ENCODE peak calls at places on chromosomes 4 and X, in seven cellular contexts. Y, B, P, Q, N, C and K are unnamed samples.

GRCh38 chr4:110196871-110197420 is 1.5 kb downstream of the ELOVL6 start:
- DNase-seq in P (peak; percentile 26), Q (peak; percentile 44), B (no peak), N (peak; percentile 50), C (peak; percentile 79), Y (peak; percentile 63), K (no peak)

GRCh38 chrX:54994099-54994498 is at the start of gene PFKFB1:
- DNase-seq in P (no peak), Y (no peak), B (no peak), Q (no peak), N (no peak), C (no peak), K (no peak)

GRCh38 chr4:58163172-58163571 is 1053.0 kb upstream of the IGFBP7 start:
- DNase-seq in Q (no peak), Y (no peak), N (no peak), P (no peak), C (no peak), B (no peak), K (no peak)

GRCh38 chr4:102531441-102531840 is 30.3 kb downstream of the NFKB1 start:
- DNase-seq in B (no peak), N (no peak), C (no peak), Y (no peak), Q (no peak), P (no peak), K (peak; percentile 30)

GRCh38 chr4:79576480-79576803 is 168.4 kb upstream of the GK2 start:
- DNase-seq in C (peak; percentile 38), N (no peak), Q (no peak), Y (no peak), P (no peak), B (no peak), K (peak; percentile 53)

GRCh38 chrX:46642145-46642544 is 68.6 kb downstream of the CHST7 start:
- DNase-seq in B (no peak), Q (no peak), P (no peak), Y (no peak), N (no peak), C (peak; percentile 36), K (no peak)

GRCh38 chrX:132292753-132293152 is 73.5 kb upstream of the RAP2C start:
- DNase-seq in N (no peak), B (peak; percentile 19), Q (no peak), Y (peak; percentile 12), C (peak; percentile 63), P (peak; percentile 6), K (peak; percentile 14)

GRCh38 chr4:125594203-125594602 is 279.4 kb downstream of the FAT4 start:
- DNase-seq in B (no peak), Q (no peak), N (no peak), C (no peak), Y (no peak), P (no peak), K (no peak)

GRCh38 chr4:158079661-158080060 is 93.2 kb downstream of the GASK1B start:
- DNase-seq in B (no peak), N (no peak), Q (no peak), Y (no peak), P (no peak), C (no peak), K (no peak)

GRCh38 chr4:10089346-10089745 is 27.3 kb downstream of the WDR1 start:
- DNase-seq in Q (no peak), Y (peak; percentile 88), P (no peak), B (no peak), C (peak; percentile 64), N (peak; percentile 81), K (no peak)

GRCh38 chr4:54575919-54576318 is 81.8 kb upstream of the KIT start:
- DNase-seq in N (no peak), Q (no peak), B (no peak), C (no peak), P (no peak), Y (no peak), K (no peak)

GRCh38 chr4:31362756-31363155 is 642.6 kb downstream of the PCDH7 start:
- DNase-seq in N (no peak), P (no peak), C (no peak), Q (no peak), Y (no peak), B (no peak), K (no peak)

GRCh38 chr4:37830640-37831039 is 4.2 kb downstream of the PGM2 start:
- DNase-seq in B (no peak), N (no peak), Q (no peak), Y (no peak), C (no peak), P (no peak), K (no peak)

GRCh38 chr4:122832732-122833131 is 6.1 kb downstream of the FGF2 start:
- DNase-seq in Q (no peak), P (no peak), N (no peak), C (no peak), Y (no peak), B (no peak), K (no peak)

GRCh38 chrX:54920610-54921426 is at the start of gene TRO:
- DNase-seq in C (peak; percentile 69), Y (no peak), N (no peak), P (no peak), Q (no peak), B (no peak), K (no peak)

GRCh38 chrX:151393514-151393913 is 3.5 kb upstream of the VMA21 start:
- DNase-seq in Y (no peak), P (no peak), Q (no peak), C (peak; percentile 74), B (no peak), N (no peak), K (no peak)

GRCh38 chr4:19987746-19988145 is 264.0 kb upstream of the SLIT2 start:
- DNase-seq in Q (no peak), B (no peak), Y (no peak), N (no peak), C (no peak), P (no peak), K (no peak)

GRCh38 chr4:95549246-95550138 is 719 bp upstream of the UNC5C start:
- DNase-seq in Y (peak; percentile 25), C (peak; percentile 60), N (peak; percentile 27), B (peak; percentile 38), P (peak; percentile 11), Q (peak; percentile 26), K (no peak)

GRCh38 chr4:10162341-10163000 is 45.9 kb upstream of the WDR1 start:
- DNase-seq in N (peak; percentile 67), P (no peak), C (no peak), Q (no peak), B (no peak), Y (peak; percentile 65), K (no peak)

GRCh38 chr4:69894706-69895105 is 34.8 kb upstream of the SULT1E1 start:
- DNase-seq in Q (no peak), B (no peak), C (no peak), N (no peak), P (no peak), Y (no peak), K (no peak)

GRCh38 chr4:32519060-32519459 is 1798.9 kb downstream of the PCDH7 start:
- DNase-seq in P (no peak), Y (no peak), C (no peak), Q (no peak), B (no peak), N (no peak), K (no peak)

GRCh38 chrX:153925387-153925738 is 701 bp downstream of the ARHGAP4 start:
- DNase-seq in C (no peak), B (peak; percentile 51), Y (no peak), N (no peak), Q (no peak), P (no peak), K (no peak)

GRCh38 chrX:153927686-153927935 is 1.5 kb upstream of the ARHGAP4 start:
- DNase-seq in B (no peak), Q (no peak), P (no peak), Y (no peak), N (no peak), C (no peak), K (no peak)

GRCh38 chrX:153925739-153926593 is at the start of gene ARHGAP4:
- DNase-seq in Y (no peak), C (peak; percentile 44), B (no peak), Q (no peak), P (no peak), N (no peak), K (no peak)

GRCh38 chrX:153926863-153927685 is 1.0 kb upstream of the ARHGAP4 start:
- DNase-seq in N (peak; percentile 57), Q (peak; percentile 72), B (peak; percentile 55), C (no peak), Y (peak; percentile 77), P (no peak), K (peak; percentile 64)

GRCh38 chrX:153926594-153926862 is 464 bp upstream of the ARHGAP4 start:
- DNase-seq in Q (no peak), C (peak; percentile 55), N (no peak), P (no peak), Y (no peak), B (no peak), K (no peak)
- TF ChIP-seq POLR2AphosphoS5 in Q (no peak), C (no peak), N (no peak), P (no peak), Y (no peak), B (no peak), K (no peak)

DNA sequence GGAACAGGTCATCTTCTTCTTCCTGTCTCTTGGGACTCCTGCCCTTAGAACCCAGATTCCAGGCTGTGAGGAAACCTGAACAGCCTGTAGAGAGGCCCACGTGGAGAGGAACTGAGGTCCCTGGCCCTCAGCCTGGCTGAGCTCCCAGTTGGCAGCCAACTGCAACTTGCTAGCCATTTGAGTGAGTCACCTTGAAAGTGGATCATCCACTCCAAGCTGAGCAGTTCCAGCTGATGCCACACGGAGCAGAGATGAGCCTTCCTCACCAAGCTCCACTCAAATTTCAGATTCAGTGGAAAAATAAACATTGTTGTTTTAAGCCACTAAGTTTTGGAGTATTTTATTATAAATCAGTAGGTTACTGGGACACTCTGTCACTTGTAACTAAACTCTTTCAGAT is 392.5 kb downstream of the BCOR start:
- DNase-seq in Q (peak; percentile 78), N (peak; percentile 67), B (no peak), P (peak; percentile 39), C (peak; percentile 29), Y (peak; percentile 58), K (no peak)
- TF ChIP-seq POLR2AphosphoS5 in Q (no peak), N (peak; percentile 52), B (no peak), P (peak; percentile 34), C (no peak), Y (no peak), K (no peak)

GRCh38 chr4:7829687-7830580 is 109.7 kb downstream of the AFAP1 start:
- DNase-seq in Q (no peak), B (no peak), P (no peak), N (no peak), Y (peak; percentile 55), C (no peak), K (no peak)

GRCh38 chr4:7826909-7827306 is 112.8 kb downstream of the AFAP1 start:
- DNase-seq in Q (no peak), B (no peak), C (no peak), Y (no peak), P (no peak), N (no peak), K (no peak)

GRCh38 chr4:7827566-7827965 is 112.1 kb downstream of the AFAP1 start:
- DNase-seq in B (no peak), Y (no peak), Q (no peak), P (no peak), N (no peak), C (no peak), K (no peak)

GRCh38 chr4:7828926-7829325 is 110.7 kb downstream of the AFAP1 start:
- DNase-seq in N (no peak), B (no peak), C (no peak), P (no peak), Q (no peak), Y (no peak), K (no peak)

GRCh38 chr4:7828011-7828720 is 111.5 kb downstream of the AFAP1 start:
- DNase-seq in P (peak; percentile 26), C (peak; percentile 47), N (peak; percentile 49), Q (peak; percentile 49), Y (peak; percentile 62), B (no peak), K (peak; percentile 50)
- TF ChIP-seq POLR2AphosphoS5 in P (peak; percentile 47), C (no peak), N (peak; percentile 67), Q (peak; percentile 77), Y (no peak), B (no peak), K (no peak)

GRCh38 chr4:36812153-36812552 is 432.4 kb upstream of the NWD2 start:
- DNase-seq in Q (no peak), C (peak; percentile 16), Y (no peak), N (no peak), B (no peak), P (no peak), K (no peak)
- TF ChIP-seq POLR2AphosphoS5 in Q (no peak), C (no peak), Y (no peak), N (no peak), B (no peak), P (no peak), K (no peak)